ENCODE peak calls at places on chromosome 18, in five cellular contexts. B is ascending aorta; Z is SIG-M5; Y is NCI-H748 treated with DMSO at 0.1 percent for 48 hours; M is CD4-positive, alpha-beta T cell. I is an unnamed sample.

GRCh38 chr18:29184654-29185053 is 1007.7 kb upstream of the CDH2 start:
- DNase-seq in B (no peak), Z (no peak), Y (no peak), M (no peak), I (no peak)

GRCh38 chr18:10035306-10035991 is 121.6 kb downstream of the VAPA start:
- DNase-seq in B (no peak), Z (no peak), Y (no peak), M (no peak), I (no peak)

GRCh38 chr18:6781846-6782245 is 52.3 kb downstream of the ARHGAP28 start:
- DNase-seq in B (no peak), Z (no peak), Y (no peak), M (no peak), I (no peak)

GRCh38 chr18:47248610-47249343 is 2.7 kb downstream of the SKOR2 start:
- DNase-seq in B (no peak), Z (no peak), Y (no peak), M (no peak), I (no peak)

GRCh38 chr18:23627964-23628363 is 34.7 kb downstream of the ANKRD29 start:
- DNase-seq in B (no peak), Z (no peak), Y (no peak), M (no peak), I (no peak)

GRCh38 chr18:43034683-43035500 is 80.6 kb downstream of the RIT2 start:
- DNase-seq in B (no peak), Z (no peak), Y (peak), M (no peak), I (no peak)

GRCh38 chr18:76658627-76659026 is 163.6 kb upstream of the ZNF516 start:
- DNase-seq in B (no peak), Z (no peak), Y (no peak), M (no peak), I (peak)

GRCh38 chr18:7577706-7578105 is 10.6 kb downstream of the PTPRM start:
- DNase-seq in B (no peak), Z (no peak), Y (no peak), M (no peak), I (no peak)

GRCh38 chr18:3461704-3462103 is 11.7 kb downstream of the TGIF1 start:
- DNase-seq in B (no peak), Z (no peak), Y (no peak), M (no peak), I (no peak)

GRCh38 chr18:58309099-58309498 is 265.1 kb downstream of the NEDD4L start:
- DNase-seq in B (no peak), Z (no peak), Y (no peak), M (no peak), I (no peak)

I was measured in HuH-7.